ENCODE peak calls at places on chromosome 13, in four cellular contexts. W, L, Q and X are unnamed samples.

GRCh38 chr13:102878491-102878890 is 32.7 kb downstream of the ERCC5 start:
- DNase-seq in W (no peak), L (peak; percentile 76), Q (no peak), X (no peak)

GRCh38 chr13:52847682-52848432 is 583 bp downstream of the PCDH8 start:
- DNase-seq in W (no peak), L (no peak), Q (no peak), X (no peak)

GRCh38 chr13:52137489-52137888 is 8.6 kb upstream of the NEK5 start:
- DNase-seq in W (no peak), L (no peak), Q (no peak), X (no peak)

GRCh38 chr13:94660695-94661324 is 51.5 kb downstream of the SOX21 start:
- DNase-seq in W (no peak), L (peak; percentile 41), Q (no peak), X (no peak)

GRCh38 chr13:27775943-27776342 is 16.3 kb upstream of the GSX1 start:
- DNase-seq in W (no peak), L (no peak), Q (no peak), X (no peak)

GRCh38 chr13:111505175-111505777 is 184.8 kb downstream of the TEX29 start:
- DNase-seq in W (no peak), L (no peak), Q (no peak), X (no peak)

GRCh38 chr13:112106467-112107141 is 39.7 kb downstream of the SOX1 start:
- DNase-seq in W (no peak), L (no peak), Q (no peak), X (no peak)

GRCh38 chr13:42899266-42899665 is 92.8 kb downstream of the EPSTI1 start:
- DNase-seq in W (no peak), L (no peak), Q (no peak), X (no peak)

GRCh38 chr13:77374786-77375185 is 47.9 kb upstream of the MYCBP2 start:
- DNase-seq in W (no peak), L (no peak), Q (no peak), X (no peak)

GRCh38 chr13:23969672-23970071 is 72.4 kb upstream of the C1QTNF9B start:
- DNase-seq in W (no peak), L (peak; percentile 56), Q (no peak), X (no peak)

GRCh38 chr13:83905641-83906040 is 23.4 kb upstream of the SLITRK1 start:
- DNase-seq in W (no peak), L (no peak), Q (no peak), X (no peak)

GRCh38 chr13:112931028-112931934 is 37.7 kb upstream of the MCF2L start:
- DNase-seq in W (no peak), L (peak; percentile 76), Q (no peak), X (no peak)

GRCh38 chr13:32038353-32038752 is 6.8 kb downstream of the FRY start:
- DNase-seq in W (no peak), L (no peak), Q (no peak), X (no peak)

GRCh38 chr13:113400621-113401451 is 36.9 kb upstream of the GRTP1 start:
- DNase-seq in W (peak; percentile 31), L (no peak), Q (no peak), X (no peak)

GRCh38 chr13:99970761-99971575 is 599 bp downstream of the ZIC5 start:
- DNase-seq in W (no peak), L (no peak), Q (no peak), X (no peak)

GRCh38 chr13:21657538-21657937 is 13.3 kb upstream of the FGF9 start:
- DNase-seq in W (no peak), L (peak; percentile 94), Q (no peak), X (no peak)

DNA sequence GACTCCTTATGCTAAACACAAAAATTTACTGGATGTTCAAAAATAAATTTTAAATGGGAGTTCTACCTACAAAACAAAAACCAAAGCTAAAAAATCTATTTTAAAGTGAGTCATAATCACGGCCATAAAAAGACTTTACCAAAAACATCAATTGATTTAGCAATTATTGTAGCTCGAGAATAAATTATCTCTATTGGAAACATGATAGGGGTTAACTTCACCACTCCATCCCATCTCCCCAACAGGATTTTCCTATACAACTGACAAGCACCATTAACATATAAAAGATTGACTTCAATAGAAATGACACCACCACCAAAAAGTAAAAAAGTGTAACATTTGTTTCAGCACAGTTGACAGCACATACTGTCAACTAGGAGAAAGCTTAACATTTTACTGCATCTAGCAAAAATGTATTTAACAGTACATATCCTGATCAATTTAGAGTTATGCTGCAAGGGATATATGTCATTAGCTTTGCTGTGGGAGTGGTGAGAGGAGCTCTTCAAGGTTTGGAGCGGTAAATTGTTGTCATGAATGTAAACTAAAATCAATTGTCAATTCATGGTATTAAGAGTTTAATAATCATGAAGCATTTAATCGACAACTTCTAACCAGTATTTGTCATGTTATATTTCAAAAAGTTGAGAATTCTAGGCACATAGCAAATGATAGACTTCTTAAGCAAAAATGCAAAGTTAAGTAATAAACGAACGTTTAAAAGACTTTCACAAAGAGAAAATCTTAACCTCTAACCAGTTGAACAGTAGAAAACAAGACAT is 3.8 kb downstream of the UBL3 start:
- DNase-seq in W (no peak), L (no peak), Q (no peak), X (no peak)
- TF ChIP-seq POLR2A in W (no peak), L (no peak), Q (no peak), X (no peak)

DNA sequence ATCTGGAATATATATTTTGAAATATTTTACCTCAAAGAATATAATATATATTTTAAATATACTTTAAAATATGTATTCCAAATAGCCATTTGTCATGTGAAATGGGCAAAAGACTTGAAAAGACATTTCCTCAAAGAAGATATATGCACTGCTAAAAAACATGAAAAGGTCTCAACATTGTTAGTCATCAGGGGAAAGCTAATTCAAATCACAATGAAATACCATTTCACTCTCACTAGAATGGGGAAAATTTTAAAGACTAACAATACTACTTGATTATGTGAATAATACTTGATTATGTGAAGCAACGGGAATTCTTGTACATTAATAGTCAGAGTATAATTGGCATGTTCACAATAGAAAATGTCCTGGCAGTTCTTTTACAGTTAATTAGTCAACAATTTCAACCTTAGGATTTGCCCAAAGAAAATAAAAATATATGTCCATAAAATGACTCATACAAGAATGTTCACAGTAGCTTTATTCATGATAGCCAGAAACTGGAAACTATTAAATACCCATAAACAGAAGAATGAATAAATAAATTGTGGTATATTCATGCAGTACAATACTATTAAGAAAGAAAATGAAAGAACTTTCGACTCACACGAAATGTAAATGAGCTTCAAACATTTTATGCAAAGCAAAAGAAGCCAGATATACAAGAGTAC is 6.8 kb upstream of the KBTBD6 start:
- DNase-seq in W (no peak), L (peak; percentile 66), Q (no peak), X (no peak)
- H3K4me3 ChIP-seq in W (no peak overlapping the region), L (peak overlapping the region; percentile 40), Q (no peak overlapping the region), X (no peak overlapping the region)

DNA sequence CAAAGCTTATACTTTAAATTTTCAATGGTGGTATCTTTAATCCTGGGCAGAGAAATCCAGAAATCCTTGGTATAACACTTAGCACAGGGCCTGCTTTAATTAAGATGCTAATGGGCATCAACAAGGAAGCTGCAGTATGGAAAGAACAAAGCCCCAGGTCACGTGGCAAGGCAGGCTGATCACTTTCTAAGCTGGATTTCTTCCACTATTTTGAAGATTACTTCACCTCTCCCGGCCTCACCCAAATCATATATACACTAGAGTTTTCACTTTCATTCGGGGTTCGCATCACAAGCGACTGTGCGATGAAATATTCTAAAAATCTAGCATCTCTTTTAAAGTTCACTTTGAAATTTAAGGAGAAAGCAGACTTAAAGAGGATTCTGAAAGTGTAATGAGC is 71.8 kb downstream of the STARD13 start:
- DNase-seq in W (no peak), L (peak; percentile 65), Q (no peak), X (no peak)
- H3K4me1 ChIP-seq in W (no peaks in the 10 kb centered on the region), L (peaks cover 31% of the 10 kb centered on the region), Q (peaks cover 10% of the 10 kb centered on the region), X (peaks cover 33% of the 10 kb centered on the region)

DNA sequence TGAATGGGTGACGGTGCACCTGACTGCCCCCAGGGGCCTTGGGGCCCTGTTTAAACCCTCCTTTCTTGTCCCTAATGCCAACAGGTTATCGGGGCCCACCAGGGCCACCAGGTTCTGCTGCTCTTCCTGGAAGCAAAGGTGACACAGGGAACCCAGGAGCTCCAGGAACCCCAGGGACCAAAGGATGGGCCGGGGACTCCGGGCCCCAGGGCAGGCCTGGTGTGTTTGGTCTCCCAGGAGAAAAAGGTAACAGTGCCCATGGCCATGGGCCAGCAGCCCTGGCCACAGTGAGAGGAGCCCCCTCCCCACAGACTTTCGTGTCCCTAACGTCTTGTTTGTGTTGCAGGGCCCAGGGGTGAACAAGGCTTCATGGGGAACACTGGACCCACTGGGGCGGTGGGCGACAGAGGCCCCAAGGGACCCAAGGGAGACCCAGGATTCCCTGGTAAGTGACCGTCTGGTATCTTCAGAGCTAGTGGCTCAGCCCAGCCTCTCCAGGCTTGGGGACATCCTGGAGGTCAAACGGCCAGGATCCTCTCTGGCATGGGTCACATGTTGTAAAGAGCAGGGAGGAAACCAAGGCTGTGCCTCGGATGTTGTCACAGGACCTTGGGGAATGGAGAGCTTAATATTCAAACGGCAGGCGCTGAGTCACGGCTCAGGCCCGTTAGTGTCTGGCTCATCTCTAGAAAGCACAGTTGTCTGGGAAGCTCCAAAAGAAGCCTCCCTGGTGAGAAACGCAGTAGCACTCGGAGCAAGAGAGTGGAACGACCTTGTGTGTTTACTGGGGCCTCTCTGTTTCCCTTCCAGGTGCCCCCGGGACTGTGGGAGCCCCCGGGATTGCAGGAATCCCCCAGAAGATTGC is 58.3 kb downstream of the RAB20 start:
- DNase-seq in W (no peak), L (peak; percentile 12), Q (no peak), X (no peak)
- TF ChIP-seq POLR2A in W (no peak), L (no peak), Q (no peak), X (no peak)

GRCh38 chr13:67226686-67227085 is 3.5 kb downstream of the PCDH9 start:
- DNase-seq in W (no peak), L (no peak), Q (no peak), X (no peak)

GRCh38 chr13:67225252-67226159 is 4.6 kb downstream of the PCDH9 start:
- DNase-seq in W (no peak), L (no peak), Q (no peak), X (no peak)

GRCh38 chr13:67223024-67223423 is 7.1 kb downstream of the PCDH9 start:
- DNase-seq in W (no peak), L (peak; percentile 60), Q (no peak), X (no peak)

GRCh38 chr13:67223742-67224141 is 6.4 kb downstream of the PCDH9 start:
- DNase-seq in W (no peak), L (peak; percentile 32), Q (no peak), X (no peak)

DNA sequence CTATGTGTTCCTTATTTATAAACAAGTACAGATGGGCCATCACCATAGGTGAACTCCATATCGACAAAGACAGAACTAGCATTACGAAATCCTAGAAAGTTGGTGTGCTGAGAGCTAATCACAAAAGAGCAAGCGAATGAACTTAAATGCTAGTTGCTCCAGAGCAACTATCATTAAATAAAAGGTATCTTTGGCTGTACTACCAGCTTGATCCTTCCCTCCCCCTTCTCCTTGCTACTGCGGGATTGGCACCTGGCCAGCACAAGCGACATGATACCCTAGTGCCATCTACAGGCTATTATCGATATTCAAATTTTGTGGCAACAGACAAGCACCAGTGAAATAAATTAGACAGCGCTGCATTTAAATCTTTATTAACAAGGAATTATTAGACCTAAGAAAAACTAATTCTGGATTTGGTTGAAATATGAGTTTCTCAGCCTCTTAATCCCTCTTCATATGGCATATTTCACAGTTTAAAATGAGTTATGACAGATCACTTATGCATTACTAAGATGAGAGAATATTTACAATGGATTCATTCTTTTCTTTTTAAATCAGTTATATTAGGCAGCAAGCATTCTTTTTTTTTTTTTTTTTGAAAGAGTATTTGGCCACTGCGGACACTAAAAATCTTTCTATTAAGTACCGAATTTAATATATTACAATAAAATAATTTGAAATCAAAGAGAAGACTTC is 5.8 kb downstream of the PCDH9 start:
- DNase-seq in W (peak; percentile 80), L (peak; percentile 82), Q (peak; percentile 35), X (peak; percentile 79)
- H3K4me3 ChIP-seq in W (no peak overlapping the region), L (no peak overlapping the region), Q (no peak overlapping the region), X (no peak overlapping the region)